ENCODE peak calls at places on chromosomes 5 and 9, in ten cellular contexts. V, C, O, L, N, T, B, J, G and A are unnamed samples.

GRCh38 chr9:101311759-101312420 is 72.9 kb downstream of the BAAT start:
- DNase-seq in T (peak; percentile 89), N (peak; percentile 68), O (no peak), B (no peak), L (no peak), J (peak; percentile 48), C (peak; percentile 88), V (no peak), G (peak; percentile 62), A (no peak)

GRCh38 chr9:106441283-106441682 is 421.7 kb upstream of the ZNF462 start:
- DNase-seq in L (no peak), C (no peak), N (no peak), G (no peak), B (no peak), T (no peak), O (no peak), J (no peak), V (no peak), A (no peak)

GRCh38 chr9:68953771-68954170 is 60.1 kb downstream of the PRKACG start:
- DNase-seq in V (no peak), G (no peak), N (no peak), B (no peak), L (no peak), T (no peak), J (no peak), C (no peak), O (no peak), A (no peak)

GRCh38 chr5:54090495-54091084 is 219.8 kb downstream of the ARL15 start:
- DNase-seq in O (no peak), L (no peak), N (peak; percentile 47), C (peak; percentile 53), V (no peak), T (no peak), J (no peak), B (no peak), G (peak; percentile 90), A (no peak)

GRCh38 chr9:26175264-26175663 is 497.0 kb upstream of the TUSC1 start:
- DNase-seq in O (no peak), V (no peak), L (no peak), B (no peak), T (no peak), J (no peak), N (no peak), C (no peak), G (no peak), A (no peak)

GRCh38 chr5:134506054-134507039 is 19.1 kb upstream of the JADE2 start:
- DNase-seq in L (peak; percentile 34), O (no peak), V (peak; percentile 89), T (peak; percentile 51), N (no peak), G (no peak), B (no peak), C (no peak), J (peak; percentile 44), A (no peak)

GRCh38 chr9:84828101-84828500 is 158.6 kb downstream of the NTRK2 start:
- DNase-seq in C (no peak), T (no peak), V (no peak), L (no peak), G (no peak), B (no peak), O (no peak), N (no peak), J (no peak), A (no peak)

GRCh38 chr5:72063219-72063819 is 44.0 kb upstream of the MAP1B start:
- DNase-seq in L (no peak), V (no peak), O (no peak), N (no peak), J (no peak), C (peak; percentile 35), T (peak; percentile 81), G (no peak), B (no peak), A (no peak)

GRCh38 chr5:98825582-98826375 is 52.3 kb downstream of the RGMB start:
- DNase-seq in O (no peak), J (no peak), N (no peak), L (no peak), C (no peak), V (no peak), B (no peak), T (no peak), G (no peak), A (no peak)

GRCh38 chr9:35798658-35799366 is 7.4 kb downstream of the NPR2 start:
- DNase-seq in N (peak; percentile 13), T (no peak), L (no peak), V (no peak), O (no peak), C (no peak), J (no peak), G (no peak), B (no peak), A (no peak)

GRCh38 chr9:117214416-117214815 is 200.4 kb downstream of the ASTN2 start:
- DNase-seq in O (no peak), C (no peak), L (no peak), T (no peak), N (no peak), J (no peak), V (no peak), B (no peak), G (no peak), A (no peak)

GRCh38 chr9:134059661-134060395 is 8.0 kb downstream of the BRD3 start:
- DNase-seq in C (peak; percentile 79), N (no peak), L (no peak), O (no peak), B (no peak), T (peak; percentile 11), G (no peak), J (no peak), V (no peak), A (no peak)

GRCh38 chr9:109975574-109976327 is 195.8 kb downstream of the PALM2AKAP2 start:
- DNase-seq in C (no peak), J (no peak), G (peak; percentile 17), L (no peak), V (no peak), B (no peak), T (no peak), O (no peak), N (no peak), A (no peak)

GRCh38 chr5:6365142-6365976 is 13.0 kb downstream of the MED10 start:
- DNase-seq in O (no peak), J (no peak), T (no peak), B (no peak), L (no peak), C (no peak), V (no peak), G (peak; percentile 58), N (no peak), A (no peak)

GRCh38 chr9:81028504-81028903 is 660.8 kb downstream of the TLE1 start:
- DNase-seq in V (no peak), L (no peak), O (no peak), C (no peak), G (peak; percentile 98), B (no peak), N (peak; percentile 45), J (no peak), T (no peak), A (no peak)

GRCh38 chr5:138316355-138316754 is 15.2 kb downstream of the CDC25C start:
- DNase-seq in L (no peak), B (no peak), J (no peak), N (no peak), V (no peak), G (no peak), T (peak; percentile 54), C (no peak), O (no peak), A (no peak)

GRCh38 chr5:153835891-153836515 is 202.7 kb downstream of the FAM114A2 start:
- DNase-seq in L (no peak), O (no peak), G (no peak), J (no peak), C (no peak), V (no peak), T (no peak), B (no peak), N (no peak), A (no peak)

GRCh38 chr5:123807177-123807900 is 295.4 kb downstream of the CSNK1G3 start:
- DNase-seq in O (no peak), N (no peak), T (peak; percentile 56), J (no peak), B (no peak), L (no peak), C (no peak), V (peak; percentile 24), G (no peak), A (no peak)

GRCh38 chr5:159316519-159317383 is 13.5 kb downstream of the IL12B start:
- DNase-seq in O (no peak), N (no peak), B (no peak), T (peak; percentile 71), J (peak; percentile 21), L (no peak), V (peak; percentile 31), G (peak; percentile 48), C (peak; percentile 73), A (no peak)

GRCh38 chr9:133113928-133114351 is 7.1 kb downstream of the RALGDS start:
- DNase-seq in V (peak; percentile 70), B (no peak), O (no peak), N (no peak), T (no peak), J (no peak), L (peak; percentile 69), C (no peak), G (no peak), A (no peak)

GRCh38 chr9:115944166-115944948 is 209.2 kb upstream of the PAPPA start:
- DNase-seq in V (peak; percentile 80), B (no peak), C (no peak), L (no peak), J (peak; percentile 7), G (peak; percentile 97), T (peak; percentile 4), N (peak; percentile 98), O (no peak), A (no peak)

GRCh38 chr9:135480071-135480941 is 724 bp downstream of the PPP1R26 start:
- DNase-seq in C (no peak), J (no peak), B (no peak), O (no peak), T (peak; percentile 65), G (peak; percentile 42), V (no peak), L (no peak), N (no peak), A (no peak)